ENCODE peak calls at places on chromosomes 7 and 10, in five cellular contexts. N is ovary, C is breast epithelium, K is PC-3, G is spleen. H is an unnamed sample. For H3K9me3, the result is how much of the 10 kb centered on the place peaks cover.

GRCh38 chr10:62610649-62611229 is 193.8 kb upstream of the ADO start:
- DNase-seq in K (peak), N (peak), C (peak), G (peak), H (peak)

GRCh38 chr7:98203261-98203963 is 7.8 kb upstream of the BHLHA15 start:
- DNase-seq in K (no peak), N (no peak), C (no peak), G (peak), H (no peak)

GRCh38 chr10:118595598-118596425 is at the start of gene PRLHR:
- DNase-seq in N (peak), C (no peak), K (no peak), G (no peak), H (no peak)

GRCh38 chr10:59336632-59337031 is 25.7 kb downstream of the FAM13C start:
- DNase-seq in C (no peak), N (no peak), G (no peak), K (no peak), H (no peak)

GRCh38 chr7:50348469-50349162 is 44.1 kb downstream of the IKZF1 start:
- DNase-seq in C (no peak), N (no peak), G (no peak), K (no peak), H (no peak)

GRCh38 chr7:132773527-132773956 is 197.3 kb upstream of the PLXNA4 start:
- DNase-seq in K (peak), C (no peak), N (no peak), G (no peak), H (no peak)

GRCh38 chr7:103636153-103636552 is 190.1 kb upstream of the SLC26A5 start:
- DNase-seq in C (no peak), K (peak), N (no peak), G (no peak), H (no peak)

GRCh38 chr7:79664884-79665676 is 211.6 kb upstream of the MAGI2 start:
- DNase-seq in G (no peak), N (no peak), C (no peak), K (no peak), H (no peak)

GRCh38 chr10:10872035-10872673 is 145.5 kb upstream of the CELF2 start:
- DNase-seq in K (no peak), G (no peak), N (no peak), C (peak), H (no peak)

DNA sequence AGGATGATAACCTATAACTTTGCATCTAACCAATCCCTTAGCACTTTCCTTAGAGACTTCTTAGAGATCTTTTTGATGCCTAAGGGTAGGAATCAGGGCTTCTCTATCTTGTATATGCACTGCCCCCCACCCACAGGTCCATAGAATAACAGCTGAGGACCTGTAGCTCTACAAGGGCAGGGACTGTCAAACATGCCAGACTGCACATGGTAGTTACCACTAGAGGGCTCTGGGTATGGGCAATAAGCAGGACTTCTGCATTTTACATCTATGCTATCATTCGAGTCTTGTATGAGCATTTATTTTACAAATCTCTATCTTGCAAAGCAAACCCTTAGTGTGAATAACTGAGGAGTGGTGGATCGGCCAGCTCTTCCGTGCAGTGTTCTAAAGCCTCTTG is 219.1 kb downstream of the WDR11 start:
- DNase-seq in K (peak), G (no peak), C (no peak), N (no peak), H (no peak)
- TF ChIP-seq CTCF in K (peak), G (no peak), C (no peak), N (no peak), H (no peak)

DNA sequence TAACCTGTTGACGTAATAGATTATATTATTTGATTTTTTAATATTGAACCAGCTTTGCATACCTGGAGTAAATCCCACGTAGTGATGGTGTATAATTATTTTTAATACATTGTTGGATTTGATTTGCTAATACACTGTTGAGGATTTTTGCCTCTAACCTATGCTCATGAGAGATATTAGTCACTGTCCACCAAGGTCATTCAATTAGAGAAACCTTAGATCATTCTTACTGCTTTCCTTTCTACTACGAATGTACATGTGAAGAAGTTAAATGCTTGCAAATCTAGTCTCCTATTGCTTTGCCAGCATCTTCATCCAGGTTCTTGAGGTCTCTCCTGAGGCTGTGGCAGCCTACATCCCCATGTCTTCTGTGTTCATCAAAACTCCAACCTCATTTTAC is 6.7 kb downstream of the ATP5F1C start:
- DNase-seq in G (no peak), N (no peak), C (no peak), K (no peak), H (no peak)
- H3K27ac ChIP-seq in G (no peak), N (no peak), C (no peak), K (no peak), H (no peak)

GRCh38 chr7:92028226-92028625 is 87.6 kb downstream of the AKAP9 start:
- DNase-seq in K (no peak), N (no peak), C (no peak), G (no peak), H (no peak)
- H3K9me3 ChIP-seq in K (under half), N (under half), C (under half), G (under half), H (under half)

GRCh38 chr10:58064714-58065528 is 202.8 kb downstream of the IPMK start:
- DNase-seq in K (peak), G (no peak), N (peak), C (no peak), H (peak)
- TF ChIP-seq CTCF in K (peak), G (peak), N (no peak), C (peak), H (no peak)

GRCh38 chr7:116394106-116394505 is 105.4 kb upstream of the CAV2 start:
- DNase-seq in N (no peak), G (no peak), C (no peak), K (no peak), H (no peak)
- H3K27ac ChIP-seq in N (no peak), G (no peak), C (no peak), K (no peak), H (no peak)

GRCh38 chr7:29415215-29415614 is 148.4 kb upstream of the PRR15 start:
- DNase-seq in K (no peak), C (no peak), N (no peak), G (no peak), H (no peak)
- H3K9me3 ChIP-seq in K (under half), C (under half), N (under half), G (under half), H (under half)

GRCh38 chr7:149297034-149297755 is 35.2 kb downstream of the ZNF783 start:
- DNase-seq in C (no peak), G (no peak), K (no peak), N (no peak), H (no peak)

GRCh38 chr7:149296368-149296767 is 34.4 kb downstream of the ZNF783 start:
- DNase-seq in C (no peak), K (no peak), G (no peak), N (no peak), H (no peak)

GRCh38 chr7:149294641-149295480 is 32.9 kb downstream of the ZNF783 start:
- DNase-seq in G (no peak), N (no peak), K (no peak), C (no peak), H (no peak)

GRCh38 chr7:149293946-149294640 is 32.1 kb downstream of the ZNF783 start:
- DNase-seq in K (no peak), N (no peak), C (no peak), G (no peak), H (no peak)

DNA sequence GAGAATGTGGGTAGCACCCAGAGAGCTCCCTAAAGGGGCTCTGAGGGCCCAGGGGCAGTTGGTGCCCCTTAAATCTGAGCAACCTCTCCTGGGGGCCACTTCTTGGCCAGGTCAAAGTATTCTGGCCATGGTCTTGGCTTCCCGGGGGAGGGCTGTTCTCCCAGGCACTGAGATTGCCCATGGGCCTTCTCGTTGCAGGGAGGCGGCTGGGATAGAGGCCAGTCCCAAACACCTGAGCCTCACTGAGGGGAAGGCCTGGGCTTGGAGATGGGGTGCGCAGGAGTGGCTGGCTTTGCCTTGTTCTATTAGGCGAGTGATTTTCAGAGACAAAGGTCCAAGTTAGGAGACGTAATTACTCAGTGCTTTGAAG is 33.5 kb downstream of the ZNF783 start:
- DNase-seq in G (no peak), K (no peak), C (no peak), N (no peak), H (no peak)
- TF ChIP-seq CTCF in G (no peak), K (no peak), C (no peak), N (no peak), H (no peak)

DNA sequence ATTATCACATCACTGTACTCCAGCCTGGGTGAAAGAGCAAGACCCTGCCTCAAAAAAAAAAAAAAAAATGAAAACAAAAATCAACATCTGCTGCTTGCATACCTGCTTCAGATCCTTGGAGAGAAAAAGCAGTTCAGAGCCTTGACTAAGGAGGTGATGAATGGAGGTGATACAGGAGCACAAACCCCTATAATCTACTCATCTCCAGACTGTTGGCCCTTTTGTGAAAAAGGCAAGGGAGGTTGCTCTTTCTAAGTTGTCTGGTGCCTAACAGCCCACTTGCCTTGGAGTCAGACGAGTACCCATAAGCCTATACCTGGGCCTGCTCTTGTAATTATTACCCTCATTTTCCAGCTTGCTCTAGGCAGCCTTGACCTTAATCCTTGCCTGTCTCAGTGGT is 1.4 kb downstream of the SFXN2 start:
- DNase-seq in C (no peak), G (no peak), N (no peak), K (no peak), H (no peak)
- H3K27ac ChIP-seq in C (no peak), G (no peak), N (no peak), K (no peak), H (no peak)

GRCh38 chr10:75403144-75404022 is 1.8 kb upstream of the ZNF503 start:
- DNase-seq in C (peak), K (peak), N (peak), G (no peak), H (no peak)

GRCh38 chr10:75400163-75400768 is 1.3 kb downstream of the ZNF503 start:
- DNase-seq in C (peak), K (no peak), N (peak), G (no peak), H (no peak)

GRCh38 chr10:75402486-75403143 is 1.1 kb upstream of the ZNF503 start:
- DNase-seq in K (peak), G (no peak), C (peak), N (peak), H (no peak)

GRCh38 chr10:75400769-75401568 is 595 bp downstream of the ZNF503 start:
- DNase-seq in K (peak), N (peak), C (peak), G (peak), H (no peak)

GRCh38 chr10:75401569-75402485 is at the start of gene ZNF503:
- DNase-seq in N (peak), G (peak), C (peak), K (peak), H (peak)
- H3K9me3 ChIP-seq in N (under half), G (under half), C (under half), K (under half), H (under half)

GRCh38 chr7:91264083-91264923 is at the start of gene FZD1:
- DNase-seq in K (peak), C (peak), N (peak), G (peak), H (peak)
- TF ChIP-seq CTCF in K (no peak), C (no peak), N (peak), G (no peak), H (no peak)